ENCODE peak calls at places on chromosomes 5 and 9, in five cellular contexts. F, Q, Y, E and N are unnamed samples.
A peak's percentile ranks its signal among the peaks of the same experiment; 100 is the strongest.

GRCh38 chr9:96057155-96057554 is 181.7 kb downstream of the ERCC6L2 start:
- DNase-seq in Y (no peak), F (no peak), E (no peak), Q (no peak), N (no peak)

GRCh38 chr9:133443982-133444381 is 15.8 kb upstream of the CACFD1 start:
- DNase-seq in Q (no peak), F (no peak), E (no peak), Y (no peak), N (no peak)

GRCh38 chr5:179870403-179870903 is 11.8 kb upstream of the MRNIP start:
- DNase-seq in E (no peak), Y (no peak), Q (peak; percentile 62), F (no peak), N (peak; percentile 72)

GRCh38 chr5:34703767-34704324 is 47.7 kb downstream of the RAI14 start:
- DNase-seq in Y (no peak), F (no peak), Q (no peak), E (no peak), N (no peak)

GRCh38 chr9:17793713-17794622 is 215.1 kb downstream of the SH3GL2 start:
- DNase-seq in Q (no peak), E (no peak), Y (no peak), F (no peak), N (peak; percentile 27)

GRCh38 chr9:8447618-8448017 is 648.0 kb upstream of the DMAC1 start:
- DNase-seq in F (no peak), Y (no peak), E (no peak), Q (no peak), N (no peak)

GRCh38 chr5:180043381-180043780 is 28.2 kb downstream of the RNF130 start:
- DNase-seq in F (no peak), Q (no peak), Y (no peak), E (no peak), N (no peak)

GRCh38 chr9:16664211-16664610 is 206.3 kb downstream of the BNC2 start:
- DNase-seq in Y (no peak), F (no peak), Q (no peak), E (no peak), N (no peak)

GRCh38 chr9:120904999-120905793 is 21.4 kb downstream of the TRAF1 start:
- DNase-seq in E (no peak), Q (no peak), Y (no peak), F (no peak), N (no peak)

GRCh38 chr9:135087489-135087791 is at the start of gene OLFM1:
- DNase-seq in Q (peak; percentile 78), F (no peak), E (no peak), Y (peak; percentile 29), N (peak; percentile 64)

GRCh38 chr5:37667430-37667829 is 172.4 kb downstream of the GDNF start:
- DNase-seq in Q (no peak), E (no peak), F (no peak), Y (no peak), N (no peak)

GRCh38 chr9:751137-752051 is 90.1 kb upstream of the DMRT1 start:
- DNase-seq in E (no peak), Q (no peak), Y (no peak), F (no peak), N (peak; percentile 28)

GRCh38 chr5:138305797-138306196 is 25.8 kb downstream of the CDC25C start:
- DNase-seq in F (no peak), Y (no peak), Q (no peak), E (no peak), N (peak; percentile 87)

GRCh38 chr5:158487156-158487555 is 612.6 kb downstream of the EBF1 start:
- DNase-seq in F (no peak), Q (no peak), E (no peak), Y (no peak), N (no peak)

GRCh38 chr5:5077236-5077635 is 62.9 kb upstream of the ADAMTS16 start:
- DNase-seq in Q (no peak), Y (no peak), F (no peak), E (no peak), N (no peak)

GRCh38 chr5:42604171-42604711 is 152.4 kb upstream of the CCDC152 start:
- DNase-seq in E (no peak), Q (no peak), F (no peak), Y (no peak), N (no peak)

GRCh38 chr9:121172726-121173487 is 28.8 kb downstream of the RAB14 start:
- DNase-seq in F (no peak), E (no peak), Q (no peak), Y (no peak), N (no peak)

GRCh38 chr5:67511911-67512310 is 315.3 kb upstream of the CD180 start:
- DNase-seq in Y (no peak), E (no peak), Q (no peak), F (no peak), N (no peak)

GRCh38 chr5:18745988-18746615 is 1111.8 kb downstream of the TAF11L14 start:
- DNase-seq in Q (no peak), Y (no peak), E (no peak), F (peak; percentile 6), N (no peak)

GRCh38 chr5:168916266-168916665 is 337.1 kb upstream of the PANK3 start:
- DNase-seq in E (no peak), Y (no peak), Q (peak; percentile 87), F (no peak), N (peak; percentile 84)

GRCh38 chr9:110975278-110975677 is 63.0 kb downstream of the LPAR1 start:
- DNase-seq in Q (no peak), E (no peak), F (no peak), Y (no peak), N (no peak)

GRCh38 chr9:8430945-8431344 is 631.4 kb upstream of the DMAC1 start:
- DNase-seq in Y (no peak), Q (no peak), E (no peak), F (no peak), N (no peak)

GRCh38 chr5:150186137-150186536 is 3.7 kb upstream of the SLC6A7 start:
- DNase-seq in Q (no peak), Y (no peak), E (no peak), F (no peak), N (no peak)

GRCh38 chr5:141850183-141850768 is 27.9 kb downstream of the PCDH1 start:
- DNase-seq in Q (peak; percentile 50), F (peak; percentile 29), Y (no peak), E (peak; percentile 7), N (peak; percentile 57)

GRCh38 chr5:145908206-145908945 is 28.0 kb upstream of the SH3RF2 start:
- DNase-seq in E (no peak), Y (no peak), F (no peak), Q (no peak), N (no peak)

GRCh38 chr9:81490605-81491331 is 198.6 kb downstream of the TLE1 start:
- DNase-seq in E (no peak), F (no peak), Q (no peak), Y (no peak), N (no peak)

GRCh38 chr9:112554516-112554915 is 67.9 kb downstream of the KIAA1958 start:
- DNase-seq in Y (no peak), Q (no peak), E (no peak), F (no peak), N (no peak)

GRCh38 chr5:181181650-181182565 is 23.1 kb downstream of the TRIM7 start:
- DNase-seq in F (no peak), E (no peak), Q (peak; percentile 46), Y (no peak), N (peak; percentile 75)

GRCh38 chr9:108212179-108212578 is 643.6 kb downstream of the ACTL7B start:
- DNase-seq in F (no peak), Y (no peak), Q (no peak), E (no peak), N (no peak)

GRCh38 chr9:131642496-131643083 is 97.3 kb downstream of the PRRT1B start:
- DNase-seq in E (no peak), Q (no peak), F (peak; percentile 60), Y (no peak), N (no peak)

GRCh38 chr9:127628644-127629467 is 16.8 kb downstream of the STXBP1 start:
- DNase-seq in F (no peak), Y (no peak), E (no peak), Q (peak; percentile 42), N (peak; percentile 77)

GRCh38 chr5:149271717-149272558 is at the start of gene AFAP1L1:
- DNase-seq in Q (peak; percentile 64), E (no peak), Y (peak; percentile 42), F (no peak), N (peak; percentile 35)